ENCODE peak calls at places on chromosome 13, in six cellular contexts. F is uterus, G is lower leg skin, Q is A549, E is breast epithelium, M is H1. O is an unnamed sample.

GRCh38 chr13:37918116-37919100 is 48.8 kb upstream of the TRPC4 start:
- DNase-seq in F (peak; percentile 59), G (no peak), Q (no peak), E (no peak), M (no peak), O (no peak)

GRCh38 chr13:93730780-93731179 is 504.2 kb downstream of the GPC6 start:
- DNase-seq in F (no peak), G (no peak), Q (no peak), E (no peak), M (no peak), O (no peak)

GRCh38 chr13:113862191-113862765 is 1.6 kb downstream of the GAS6 start:
- DNase-seq in F (no peak), G (peak; percentile 80), Q (no peak), E (peak; percentile 24), M (no peak), O (no peak)

GRCh38 chr13:111994578-111994977 is 72.4 kb upstream of the SOX1 start:
- DNase-seq in F (no peak), G (no peak), Q (no peak), E (no peak), M (no peak), O (no peak)

GRCh38 chr13:18947376-18947977 is 234.1 kb downstream of the TUBA3C start:
- DNase-seq in F (no peak), G (peak; percentile 68), Q (no peak), E (no peak), M (no peak), O (peak; percentile 28)

GRCh38 chr13:43368003-43368402 is 344.6 kb downstream of the DNAJC15 start:
- DNase-seq in F (no peak), G (no peak), Q (no peak), E (no peak), M (no peak), O (no peak)

GRCh38 chr13:90272356-90272755 is 1075.1 kb upstream of the MIR17HG start:
- DNase-seq in F (no peak), G (no peak), Q (no peak), E (no peak), M (no peak), O (no peak)

GRCh38 chr13:111248822-111249221 is 71.6 kb upstream of the TEX29 start:
- DNase-seq in F (no peak), G (no peak), Q (no peak), E (no peak), M (no peak), O (no peak)

GRCh38 chr13:63636231-63636993 is 2220.8 kb upstream of the PCDH20 start:
- DNase-seq in F (no peak), G (no peak), Q (peak; percentile 14), E (no peak), M (no peak), O (no peak)

GRCh38 chr13:61414136-61414535 is 1.5 kb downstream of the PCDH20 start:
- DNase-seq in F (no peak), G (no peak), Q (no peak), E (no peak), M (no peak), O (no peak)

GRCh38 chr13:73101608-73102007 is 42.8 kb downstream of the KLF5 start:
- DNase-seq in F (no peak), G (no peak), Q (no peak), E (no peak), M (no peak), O (no peak)

GRCh38 chr13:31038834-31039552 is 106.5 kb downstream of the TEX26 start:
- DNase-seq in F (no peak), G (peak; percentile 58), Q (no peak), E (no peak), M (no peak), O (peak; percentile 42)

GRCh38 chr13:35699805-35700204 is 223.3 kb upstream of the MAB21L1 start:
- DNase-seq in F (peak; percentile 51), G (peak; percentile 90), Q (no peak), E (no peak), M (no peak), O (no peak)

GRCh38 chr13:24038405-24038804 is 122.1 kb upstream of the SPATA13 start:
- DNase-seq in F (no peak), G (no peak), Q (no peak), E (no peak), M (no peak), O (no peak)

GRCh38 chr13:113650731-113651148 is 7.3 kb downstream of the ATP4B start:
- DNase-seq in F (peak; percentile 2), G (peak; percentile 61), Q (no peak), E (no peak), M (no peak), O (peak; percentile 30)

GRCh38 chr13:30927595-30927994 is 4.9 kb upstream of the TEX26 start:
- DNase-seq in F (no peak), G (no peak), Q (no peak), E (no peak), M (no peak), O (no peak)

GRCh38 chr13:113970810-113971470 is 2.9 kb downstream of the C13orf46 start:
- DNase-seq in F (peak; percentile 49), G (peak; percentile 87), Q (no peak), E (peak; percentile 91), M (no peak), O (no peak)

GRCh38 chr13:97257228-97257755 is 35.2 kb downstream of the MBNL2 start:
- DNase-seq in F (no peak), G (no peak), Q (peak; percentile 23), E (no peak), M (no peak), O (no peak)

GRCh38 chr13:111239754-111240670 is 80.4 kb upstream of the TEX29 start:
- DNase-seq in F (no peak), G (no peak), Q (no peak), E (no peak), M (no peak), O (no peak)

GRCh38 chr13:111632906-111633305 is 312.5 kb downstream of the TEX29 start:
- DNase-seq in F (no peak), G (peak; percentile 74), Q (no peak), E (no peak), M (peak; percentile 49), O (no peak)

GRCh38 chr13:95920485-95920884 is 132.7 kb downstream of the UGGT2 start:
- DNase-seq in F (no peak), G (no peak), Q (no peak), E (no peak), M (no peak), O (no peak)

GRCh38 chr13:108120332-108120731 is 95.0 kb downstream of the LIG4 start:
- DNase-seq in F (no peak), G (no peak), Q (no peak), E (no peak), M (no peak), O (no peak)

GRCh38 chr13:42486711-42487198 is 87.2 kb upstream of the TNFSF11 start:
- DNase-seq in F (no peak), G (no peak), Q (peak; percentile 17), E (no peak), M (no peak), O (no peak)

GRCh38 chr13:51235186-51235585 is 13.0 kb downstream of the FAM124A start:
- DNase-seq in F (no peak), G (no peak), Q (no peak), E (no peak), M (no peak), O (no peak)

GRCh38 chr13:46964789-46965527 is 68.1 kb upstream of the HTR2A start:
- DNase-seq in F (no peak), G (no peak), Q (no peak), E (no peak), M (no peak), O (no peak)

DNA sequence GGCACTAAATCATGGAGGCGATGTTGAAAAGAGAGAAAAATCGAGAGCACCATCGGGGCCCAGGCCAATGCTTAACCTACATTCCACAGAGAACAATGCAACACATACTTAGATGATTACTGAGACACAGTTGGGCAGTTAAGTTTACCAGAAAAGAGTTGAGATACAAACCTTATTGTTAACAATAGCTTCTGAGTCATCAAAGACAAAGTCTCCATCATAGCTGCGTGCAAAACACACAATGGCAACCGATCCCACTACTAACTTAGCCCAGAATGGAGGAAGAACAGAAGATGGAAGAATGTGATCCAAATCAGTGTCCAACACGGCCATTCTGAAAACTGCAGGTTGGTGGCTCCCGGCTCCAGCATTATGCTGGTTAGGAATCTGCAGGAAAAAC is 6.2 kb downstream of the TMTC4 start:
- DNase-seq in F (no peak), G (no peak), Q (no peak), E (no peak), M (no peak), O (no peak)
- TF ChIP-seq POLR2A in F (no peak), G (no peak), Q (no peak), E (no peak), M (no peak), O (no peak)

GRCh38 chr13:50189450-50189849 is 174.2 kb downstream of the KCNRG start:
- DNase-seq in F (no peak), G (no peak), Q (no peak), E (no peak), M (no peak), O (no peak)
- TF ChIP-seq CTCF in F (no peak), G (no peak), Q (no peak), E (no peak), M (peak; percentile 25), O (no peak)

GRCh38 chr13:102591988-102592781 is 4.6 kb upstream of the TPP2 start:
- DNase-seq in F (peak; percentile 79), G (peak; percentile 95), Q (peak; percentile 64), E (peak; percentile 44), M (peak; percentile 50), O (peak; percentile 91)
- TF ChIP-seq POLR2A in F (no peak), G (no peak), Q (no peak), E (no peak), M (peak; percentile 51), O (no peak)

DNA sequence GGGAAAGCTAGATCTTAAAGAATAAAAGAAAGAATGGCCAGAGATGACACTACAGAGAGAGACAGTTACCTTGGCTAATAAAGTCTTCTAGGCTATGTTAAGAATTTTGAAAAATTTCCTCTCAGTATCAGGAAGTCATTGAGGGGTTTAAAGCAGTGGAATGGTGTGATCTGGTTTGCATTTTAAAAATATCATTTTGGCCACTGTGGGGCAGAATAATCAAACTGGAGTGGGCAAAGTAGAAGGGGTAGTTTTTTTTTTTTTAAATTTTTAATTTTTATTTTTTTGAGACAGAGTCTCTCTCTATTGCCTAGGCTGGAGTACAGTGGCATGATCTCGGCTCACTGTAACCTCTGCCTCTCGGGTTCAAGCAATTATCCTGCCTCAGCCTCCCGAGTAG is 4.4 kb upstream of the CNMD start:
- DNase-seq in F (no peak), G (no peak), Q (no peak), E (no peak), M (no peak), O (no peak)
- TF ChIP-seq CTCF in F (no peak), G (no peak), Q (no peak), E (no peak), M (no peak), O (no peak)

GRCh38 chr13:27182844-27183497 is 11.4 kb upstream of the USP12 start:
- DNase-seq in F (peak; percentile 33), G (no peak), Q (peak; percentile 84), E (peak; percentile 30), M (no peak), O (no peak)
- TF ChIP-seq POLR2A in F (no peak), G (no peak), Q (no peak), E (no peak), M (no peak), O (no peak)